ENCODE peak calls at places on chromosomes 3 and 15, in ten cellular contexts. One of them, this sample, is unnamed.

GRCh38 chr15:56732881-56733130 is 503 bp downstream of the ZNF280D start:
- DNase-seq in transverse colon: no peak
- DNase-seq in B cell: no peak
- DNase-seq in GM10248: no peak
- DNase-seq in lung: no peak
- DNase-seq in fibroblast of pulmonary artery: no peak
- DNase-seq in endothelial cell: no peak
- DNase-seq in cardiac muscle cell: no peak
- DNase-seq in neural progenitor cell: no peak
- DNase-seq in fibroblast of the aortic adventitia: no peak
- DNase-seq in this sample: no peak

GRCh38 chr3:13771496-13771895 is 108.4 kb downstream of the WNT7A start:
- DNase-seq in transverse colon: no peak
- DNase-seq in B cell: no peak
- DNase-seq in GM10248: no peak
- DNase-seq in lung: no peak
- DNase-seq in fibroblast of pulmonary artery: no peak
- DNase-seq in endothelial cell: no peak
- DNase-seq in cardiac muscle cell: no peak
- DNase-seq in neural progenitor cell: no peak
- DNase-seq in fibroblast of the aortic adventitia: no peak
- DNase-seq in this sample: no peak

GRCh38 chr3:139677341-139678155 is at the start of gene NMNAT3:
- DNase-seq in transverse colon: peak
- DNase-seq in B cell: peak
- DNase-seq in GM10248: peak
- DNase-seq in lung: peak
- DNase-seq in fibroblast of pulmonary artery: peak
- DNase-seq in endothelial cell: peak
- DNase-seq in cardiac muscle cell: peak
- DNase-seq in neural progenitor cell: peak
- DNase-seq in fibroblast of the aortic adventitia: peak
- DNase-seq in this sample: peak

GRCh38 chr3:179036226-179036625 is 35.4 kb downstream of the ZMAT3 start:
- DNase-seq in transverse colon: no peak
- DNase-seq in B cell: no peak
- DNase-seq in GM10248: no peak
- DNase-seq in lung: no peak
- DNase-seq in fibroblast of pulmonary artery: no peak
- DNase-seq in endothelial cell: no peak
- DNase-seq in cardiac muscle cell: no peak
- DNase-seq in neural progenitor cell: no peak
- DNase-seq in fibroblast of the aortic adventitia: peak
- DNase-seq in this sample: no peak

GRCh38 chr3:125073506-125073905 is 17.7 kb upstream of the HEG1 start:
- DNase-seq in transverse colon: no peak
- DNase-seq in B cell: no peak
- DNase-seq in GM10248: no peak
- DNase-seq in lung: no peak
- DNase-seq in fibroblast of pulmonary artery: no peak
- DNase-seq in endothelial cell: no peak
- DNase-seq in cardiac muscle cell: no peak
- DNase-seq in neural progenitor cell: no peak
- DNase-seq in fibroblast of the aortic adventitia: no peak
- DNase-seq in this sample: no peak

GRCh38 chr3:140953028-140953960 is 11.7 kb downstream of the SLC25A36 start:
- DNase-seq in transverse colon: no peak
- DNase-seq in B cell: no peak
- DNase-seq in GM10248: no peak
- DNase-seq in lung: no peak
- DNase-seq in fibroblast of pulmonary artery: peak
- DNase-seq in endothelial cell: no peak
- DNase-seq in cardiac muscle cell: peak
- DNase-seq in neural progenitor cell: no peak
- DNase-seq in fibroblast of the aortic adventitia: peak
- DNase-seq in this sample: no peak

GRCh38 chr15:60423540-60423939 is 25.8 kb upstream of the ANXA2 start:
- DNase-seq in transverse colon: no peak
- DNase-seq in B cell: no peak
- DNase-seq in GM10248: no peak
- DNase-seq in lung: no peak
- DNase-seq in fibroblast of pulmonary artery: peak
- DNase-seq in endothelial cell: peak
- DNase-seq in cardiac muscle cell: peak
- DNase-seq in neural progenitor cell: peak
- DNase-seq in fibroblast of the aortic adventitia: peak
- DNase-seq in this sample: no peak

GRCh38 chr3:197076446-197076845 is 46.8 kb upstream of the MELTF start:
- DNase-seq in transverse colon: no peak
- DNase-seq in B cell: no peak
- DNase-seq in GM10248: no peak
- DNase-seq in lung: no peak
- DNase-seq in fibroblast of pulmonary artery: no peak
- DNase-seq in endothelial cell: no peak
- DNase-seq in cardiac muscle cell: no peak
- DNase-seq in neural progenitor cell: no peak
- DNase-seq in fibroblast of the aortic adventitia: no peak
- DNase-seq in this sample: no peak

GRCh38 chr3:11591401-11592266 is 52.1 kb downstream of the VGLL4 start:
- DNase-seq in transverse colon: no peak
- DNase-seq in B cell: no peak
- DNase-seq in GM10248: no peak
- DNase-seq in lung: no peak
- DNase-seq in fibroblast of pulmonary artery: peak
- DNase-seq in endothelial cell: no peak
- DNase-seq in cardiac muscle cell: peak
- DNase-seq in neural progenitor cell: peak
- DNase-seq in fibroblast of the aortic adventitia: peak
- DNase-seq in this sample: no peak

GRCh38 chr15:96977886-96978285 is 647.4 kb downstream of the NR2F2 start:
- DNase-seq in transverse colon: no peak
- DNase-seq in B cell: no peak
- DNase-seq in GM10248: no peak
- DNase-seq in lung: no peak
- DNase-seq in fibroblast of pulmonary artery: no peak
- DNase-seq in endothelial cell: no peak
- DNase-seq in cardiac muscle cell: no peak
- DNase-seq in neural progenitor cell: no peak
- DNase-seq in fibroblast of the aortic adventitia: no peak
- DNase-seq in this sample: no peak

GRCh38 chr15:96974761-96975160 is 644.3 kb downstream of the NR2F2 start:
- DNase-seq in transverse colon: no peak
- DNase-seq in B cell: no peak
- DNase-seq in GM10248: no peak
- DNase-seq in lung: no peak
- DNase-seq in fibroblast of pulmonary artery: no peak
- DNase-seq in endothelial cell: no peak
- DNase-seq in cardiac muscle cell: no peak
- DNase-seq in neural progenitor cell: no peak
- DNase-seq in fibroblast of the aortic adventitia: no peak
- DNase-seq in this sample: no peak

GRCh38 chr15:96969892-96970710 is 639.6 kb downstream of the NR2F2 start:
- DNase-seq in transverse colon: no peak
- DNase-seq in B cell: no peak
- DNase-seq in GM10248: no peak
- DNase-seq in lung: no peak
- DNase-seq in fibroblast of pulmonary artery: no peak
- DNase-seq in endothelial cell: no peak
- DNase-seq in cardiac muscle cell: no peak
- DNase-seq in neural progenitor cell: no peak
- DNase-seq in fibroblast of the aortic adventitia: no peak
- DNase-seq in this sample: no peak

DNA sequence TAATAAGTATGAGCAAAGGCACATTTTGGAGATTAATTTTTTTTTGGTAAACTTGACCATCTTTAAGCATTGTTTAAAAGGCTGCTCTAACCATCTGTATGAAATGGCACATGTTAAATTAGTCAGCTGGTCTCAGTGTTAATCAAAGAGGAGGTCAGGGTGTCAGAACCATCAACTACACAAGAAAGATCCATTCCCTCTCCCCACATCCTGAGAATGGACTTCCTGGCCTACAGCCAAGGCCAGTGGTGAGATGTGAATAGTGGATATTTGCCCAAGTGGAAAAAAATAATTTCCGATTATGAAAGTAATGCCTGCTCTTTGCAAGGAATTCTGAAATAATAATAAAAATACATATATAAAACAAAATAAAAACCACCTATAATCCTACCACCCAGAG is 641.7 kb downstream of the NR2F2 start:
- DNase-seq in transverse colon: no peak
- DNase-seq in B cell: no peak
- DNase-seq in GM10248: no peak
- DNase-seq in lung: no peak
- DNase-seq in fibroblast of pulmonary artery: no peak
- DNase-seq in endothelial cell: no peak
- DNase-seq in cardiac muscle cell: no peak
- DNase-seq in neural progenitor cell: no peak
- DNase-seq in fibroblast of the aortic adventitia: no peak
- DNase-seq in this sample: no peak
- TF ChIP-seq CTCF in transverse colon: no peak
- TF ChIP-seq CTCF in B cell: no peak
- TF ChIP-seq CTCF in GM10248: no peak
- TF ChIP-seq CTCF in lung: no peak
- TF ChIP-seq CTCF in fibroblast of pulmonary artery: no peak
- TF ChIP-seq CTCF in endothelial cell: no peak
- TF ChIP-seq CTCF in cardiac muscle cell: no peak
- TF ChIP-seq CTCF in neural progenitor cell: no peak
- TF ChIP-seq CTCF in fibroblast of the aortic adventitia: no peak
- TF ChIP-seq CTCF in this sample: no peak

DNA sequence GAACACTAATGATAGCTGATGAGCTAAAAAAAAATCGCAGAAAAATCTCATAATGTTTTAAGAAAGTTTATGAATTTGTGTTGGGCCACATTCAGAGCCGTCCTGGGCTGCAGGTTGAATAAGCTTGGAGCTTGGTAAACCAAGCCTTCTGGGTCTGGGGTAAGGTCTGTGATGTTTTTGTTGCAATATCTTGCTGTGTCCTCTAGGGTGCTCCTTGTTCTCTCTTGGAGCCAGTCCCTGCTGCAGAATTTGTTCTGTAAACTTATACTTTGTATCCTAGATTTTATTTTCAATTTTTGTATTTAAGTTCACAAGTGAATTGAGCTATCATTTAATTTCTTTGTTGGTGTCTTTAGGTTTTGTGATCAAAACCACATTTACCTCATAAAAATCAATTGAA is 143.7 kb downstream of the NR1D2 start:
- DNase-seq in transverse colon: no peak
- DNase-seq in B cell: no peak
- DNase-seq in GM10248: peak
- DNase-seq in lung: no peak
- DNase-seq in fibroblast of pulmonary artery: peak
- DNase-seq in endothelial cell: no peak
- DNase-seq in cardiac muscle cell: peak
- DNase-seq in neural progenitor cell: no peak
- DNase-seq in fibroblast of the aortic adventitia: peak
- DNase-seq in this sample: no peak
- TF ChIP-seq CTCF in transverse colon: no peak
- TF ChIP-seq CTCF in B cell: no peak
- TF ChIP-seq CTCF in GM10248: peak
- TF ChIP-seq CTCF in lung: no peak
- TF ChIP-seq CTCF in fibroblast of pulmonary artery: peak
- TF ChIP-seq CTCF in endothelial cell: peak
- TF ChIP-seq CTCF in cardiac muscle cell: peak
- TF ChIP-seq CTCF in neural progenitor cell: peak
- TF ChIP-seq CTCF in fibroblast of the aortic adventitia: peak
- TF ChIP-seq CTCF in this sample: no peak

DNA sequence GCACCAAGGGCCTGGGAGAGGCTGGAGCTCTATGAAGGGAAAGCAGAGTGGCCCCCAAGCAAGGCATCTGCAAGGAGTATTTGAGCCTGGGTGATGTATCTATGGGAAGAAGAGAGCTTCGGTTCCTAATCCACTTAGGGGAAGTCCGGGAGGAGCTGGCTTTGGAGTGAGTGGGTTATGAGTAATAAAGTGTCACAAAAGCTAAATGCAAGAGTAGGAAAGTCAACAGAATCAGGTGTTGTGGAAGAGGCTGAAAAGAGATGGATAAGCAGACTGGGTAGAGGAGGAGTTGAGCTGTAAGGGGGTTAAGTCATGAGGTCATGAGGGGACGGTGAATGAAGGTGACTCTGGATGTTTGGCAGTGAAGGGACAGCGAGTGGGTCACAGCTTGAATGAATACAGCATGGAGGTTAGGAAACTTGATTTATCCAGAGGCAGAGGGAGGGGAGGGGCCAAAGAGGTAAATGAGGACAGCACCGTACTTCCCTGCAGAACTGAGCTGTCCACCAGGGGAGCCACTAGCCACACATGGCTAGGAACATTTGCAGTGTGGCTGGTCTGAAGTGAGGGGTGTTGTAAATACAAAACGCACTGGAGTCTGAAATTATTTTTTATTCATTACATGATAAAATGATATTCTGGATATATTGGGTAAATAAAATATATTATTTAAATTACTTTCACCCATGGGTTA is 83.3 kb downstream of the ADCY5 start:
- DNase-seq in transverse colon: no peak
- DNase-seq in B cell: no peak
- DNase-seq in GM10248: no peak
- DNase-seq in lung: no peak
- DNase-seq in fibroblast of pulmonary artery: peak
- DNase-seq in endothelial cell: peak
- DNase-seq in cardiac muscle cell: peak
- DNase-seq in neural progenitor cell: peak
- DNase-seq in fibroblast of the aortic adventitia: no peak
- DNase-seq in this sample: no peak
- TF ChIP-seq CTCF in transverse colon: peak
- TF ChIP-seq CTCF in B cell: no peak
- TF ChIP-seq CTCF in GM10248: no peak
- TF ChIP-seq CTCF in lung: no peak
- TF ChIP-seq CTCF in fibroblast of pulmonary artery: peak
- TF ChIP-seq CTCF in endothelial cell: peak
- TF ChIP-seq CTCF in cardiac muscle cell: peak
- TF ChIP-seq CTCF in neural progenitor cell: peak
- TF ChIP-seq CTCF in fibroblast of the aortic adventitia: peak
- TF ChIP-seq CTCF in this sample: no peak

DNA sequence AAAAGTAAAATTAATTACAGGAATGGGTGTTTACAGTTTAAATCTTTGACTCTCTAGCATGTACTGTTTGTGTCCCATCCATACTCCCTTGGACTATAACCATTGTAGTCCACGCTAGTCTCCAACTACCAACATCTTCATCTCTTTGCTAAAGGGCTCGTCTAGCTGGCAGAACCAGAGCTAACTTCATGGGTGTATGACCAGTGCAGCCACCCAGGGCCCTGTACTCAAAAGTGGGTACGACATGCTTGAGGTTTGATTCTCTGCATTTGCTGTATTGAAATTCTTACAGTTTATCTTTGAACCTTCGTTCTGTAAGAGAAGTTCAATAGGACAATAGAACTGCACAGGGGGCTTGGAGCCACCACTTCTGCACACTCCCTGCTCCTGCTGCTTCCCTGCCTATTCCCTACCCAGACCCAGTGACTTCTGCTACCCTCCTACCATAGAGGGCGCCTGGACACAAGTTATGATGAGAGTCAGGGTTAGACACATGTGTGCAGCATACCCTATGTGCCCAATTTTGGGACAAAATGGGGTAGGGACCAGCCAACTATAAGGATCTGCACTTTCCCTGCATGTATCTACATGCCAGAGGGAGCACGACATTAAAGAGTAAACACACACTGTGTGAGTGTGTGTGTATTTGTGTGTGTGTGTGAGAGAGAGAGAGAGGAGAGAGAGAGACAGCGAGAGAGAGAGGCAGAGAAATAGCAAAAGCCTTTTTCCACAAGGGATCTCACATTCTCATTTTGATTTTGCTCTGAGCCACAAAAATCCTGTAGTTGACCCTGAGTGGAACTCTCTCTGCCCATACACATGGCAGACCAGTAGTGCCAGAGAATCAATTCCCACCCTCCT is 59.0 kb upstream of the NECTIN3 start:
- DNase-seq in transverse colon: no peak
- DNase-seq in B cell: no peak
- DNase-seq in GM10248: no peak
- DNase-seq in lung: no peak
- DNase-seq in fibroblast of pulmonary artery: no peak
- DNase-seq in endothelial cell: peak
- DNase-seq in cardiac muscle cell: peak
- DNase-seq in neural progenitor cell: peak
- DNase-seq in fibroblast of the aortic adventitia: peak
- DNase-seq in this sample: peak
- TF ChIP-seq CTCF in transverse colon: no peak
- TF ChIP-seq CTCF in B cell: no peak
- TF ChIP-seq CTCF in GM10248: no peak
- TF ChIP-seq CTCF in lung: no peak
- TF ChIP-seq CTCF in fibroblast of pulmonary artery: no peak
- TF ChIP-seq CTCF in endothelial cell: no peak
- TF ChIP-seq CTCF in cardiac muscle cell: peak
- TF ChIP-seq CTCF in neural progenitor cell: peak
- TF ChIP-seq CTCF in fibroblast of the aortic adventitia: peak
- TF ChIP-seq CTCF in this sample: no peak